ENCODE peak calls at places on chromosomes 13 and 19, in ten cellular contexts. One of them, this sample, is unnamed.

GRCh38 chr19:18419195-18419698 is at the start of gene SSBP4:
- DNase-seq in SHP77: peak
- DNase-seq in sigmoid colon: no peak
- DNase-seq in CD4-positive, alpha-beta T cell: peak
- DNase-seq in fibroblast of pulmonary artery: peak
- DNase-seq in effector memory CD4-positive, alpha-beta T cell: peak
- DNase-seq in putamen: peak
- DNase-seq in HFF-Myc: no peak
- DNase-seq in stimulated activated CD4-positive, alpha-beta T cell treated with anti-CD3 and anti-CD28 coated beads, Interleukin-4, amount 100 ng/mL, for 24 hours: peak
- DNase-seq in kidney epithelial cell: no peak
- DNase-seq in this sample: peak

GRCh38 chr19:50830266-50831025 is 2.9 kb downstream of the KLK15 start:
- DNase-seq in effector memory CD4-positive, alpha-beta T cell: no peak
- DNase-seq in HFF-Myc: no peak
- DNase-seq in fibroblast of pulmonary artery: no peak
- DNase-seq in putamen: no peak
- DNase-seq in SHP77: no peak
- DNase-seq in kidney epithelial cell: no peak
- DNase-seq in CD4-positive, alpha-beta T cell: no peak
- DNase-seq in sigmoid colon: no peak
- DNase-seq in stimulated activated CD4-positive, alpha-beta T cell treated with anti-CD3 and anti-CD28 coated beads, Interleukin-4, amount 100 ng/mL, for 24 hours: no peak
- DNase-seq in this sample: no peak

GRCh38 chr19:17104679-17105078 is 29.1 kb downstream of the MYO9B start:
- DNase-seq in sigmoid colon: no peak
- DNase-seq in SHP77: no peak
- DNase-seq in kidney epithelial cell: no peak
- DNase-seq in effector memory CD4-positive, alpha-beta T cell: no peak
- DNase-seq in CD4-positive, alpha-beta T cell: no peak
- DNase-seq in stimulated activated CD4-positive, alpha-beta T cell treated with anti-CD3 and anti-CD28 coated beads, Interleukin-4, amount 100 ng/mL, for 24 hours: no peak
- DNase-seq in fibroblast of pulmonary artery: no peak
- DNase-seq in putamen: no peak
- DNase-seq in HFF-Myc: no peak
- DNase-seq in this sample: no peak

GRCh38 chr19:4115050-4115817 is 8.7 kb downstream of the MAP2K2 start:
- DNase-seq in effector memory CD4-positive, alpha-beta T cell: peak
- DNase-seq in HFF-Myc: no peak
- DNase-seq in kidney epithelial cell: no peak
- DNase-seq in CD4-positive, alpha-beta T cell: peak
- DNase-seq in SHP77: no peak
- DNase-seq in stimulated activated CD4-positive, alpha-beta T cell treated with anti-CD3 and anti-CD28 coated beads, Interleukin-4, amount 100 ng/mL, for 24 hours: peak
- DNase-seq in sigmoid colon: no peak
- DNase-seq in fibroblast of pulmonary artery: no peak
- DNase-seq in putamen: peak
- DNase-seq in this sample: no peak

GRCh38 chr19:1765904-1766799 is 12.8 kb downstream of the ONECUT3 start:
- DNase-seq in effector memory CD4-positive, alpha-beta T cell: no peak
- DNase-seq in fibroblast of pulmonary artery: no peak
- DNase-seq in stimulated activated CD4-positive, alpha-beta T cell treated with anti-CD3 and anti-CD28 coated beads, Interleukin-4, amount 100 ng/mL, for 24 hours: no peak
- DNase-seq in putamen: no peak
- DNase-seq in SHP77: no peak
- DNase-seq in HFF-Myc: no peak
- DNase-seq in CD4-positive, alpha-beta T cell: no peak
- DNase-seq in kidney epithelial cell: no peak
- DNase-seq in sigmoid colon: no peak
- DNase-seq in this sample: no peak

GRCh38 chr13:19685034-19685433 is 51.6 kb downstream of the MPHOSPH8 start:
- DNase-seq in effector memory CD4-positive, alpha-beta T cell: no peak
- DNase-seq in putamen: no peak
- DNase-seq in SHP77: no peak
- DNase-seq in HFF-Myc: no peak
- DNase-seq in kidney epithelial cell: no peak
- DNase-seq in sigmoid colon: no peak
- DNase-seq in CD4-positive, alpha-beta T cell: no peak
- DNase-seq in fibroblast of pulmonary artery: no peak
- DNase-seq in stimulated activated CD4-positive, alpha-beta T cell treated with anti-CD3 and anti-CD28 coated beads, Interleukin-4, amount 100 ng/mL, for 24 hours: no peak
- DNase-seq in this sample: no peak

GRCh38 chr19:55750715-55751114 is 8.2 kb upstream of the RFPL4A start:
- DNase-seq in kidney epithelial cell: no peak
- DNase-seq in SHP77: no peak
- DNase-seq in stimulated activated CD4-positive, alpha-beta T cell treated with anti-CD3 and anti-CD28 coated beads, Interleukin-4, amount 100 ng/mL, for 24 hours: no peak
- DNase-seq in putamen: no peak
- DNase-seq in CD4-positive, alpha-beta T cell: no peak
- DNase-seq in fibroblast of pulmonary artery: no peak
- DNase-seq in sigmoid colon: no peak
- DNase-seq in HFF-Myc: no peak
- DNase-seq in effector memory CD4-positive, alpha-beta T cell: no peak
- DNase-seq in this sample: no peak

GRCh38 chr13:27853345-27853744 is 61.1 kb downstream of the GSX1 start:
- DNase-seq in sigmoid colon: no peak
- DNase-seq in fibroblast of pulmonary artery: no peak
- DNase-seq in HFF-Myc: no peak
- DNase-seq in SHP77: peak
- DNase-seq in stimulated activated CD4-positive, alpha-beta T cell treated with anti-CD3 and anti-CD28 coated beads, Interleukin-4, amount 100 ng/mL, for 24 hours: no peak
- DNase-seq in kidney epithelial cell: no peak
- DNase-seq in effector memory CD4-positive, alpha-beta T cell: no peak
- DNase-seq in putamen: no peak
- DNase-seq in CD4-positive, alpha-beta T cell: no peak
- DNase-seq in this sample: no peak

GRCh38 chr13:30972888-30973377 is 40.5 kb downstream of the TEX26 start:
- DNase-seq in effector memory CD4-positive, alpha-beta T cell: no peak
- DNase-seq in HFF-Myc: no peak
- DNase-seq in kidney epithelial cell: no peak
- DNase-seq in fibroblast of pulmonary artery: peak
- DNase-seq in sigmoid colon: no peak
- DNase-seq in putamen: no peak
- DNase-seq in CD4-positive, alpha-beta T cell: no peak
- DNase-seq in SHP77: no peak
- DNase-seq in stimulated activated CD4-positive, alpha-beta T cell treated with anti-CD3 and anti-CD28 coated beads, Interleukin-4, amount 100 ng/mL, for 24 hours: no peak
- DNase-seq in this sample: no peak

GRCh38 chr13:73952683-73953082 is 181.5 kb downstream of the KLF12 start:
- DNase-seq in kidney epithelial cell: no peak
- DNase-seq in sigmoid colon: no peak
- DNase-seq in stimulated activated CD4-positive, alpha-beta T cell treated with anti-CD3 and anti-CD28 coated beads, Interleukin-4, amount 100 ng/mL, for 24 hours: no peak
- DNase-seq in HFF-Myc: no peak
- DNase-seq in putamen: no peak
- DNase-seq in fibroblast of pulmonary artery: no peak
- DNase-seq in CD4-positive, alpha-beta T cell: no peak
- DNase-seq in SHP77: no peak
- DNase-seq in effector memory CD4-positive, alpha-beta T cell: no peak
- DNase-seq in this sample: no peak

GRCh38 chr13:108200781-108201398 is 14.4 kb downstream of the LIG4 start:
- DNase-seq in kidney epithelial cell: peak
- DNase-seq in fibroblast of pulmonary artery: peak
- DNase-seq in sigmoid colon: no peak
- DNase-seq in HFF-Myc: no peak
- DNase-seq in putamen: no peak
- DNase-seq in SHP77: no peak
- DNase-seq in stimulated activated CD4-positive, alpha-beta T cell treated with anti-CD3 and anti-CD28 coated beads, Interleukin-4, amount 100 ng/mL, for 24 hours: no peak
- DNase-seq in CD4-positive, alpha-beta T cell: no peak
- DNase-seq in effector memory CD4-positive, alpha-beta T cell: no peak
- DNase-seq in this sample: no peak

GRCh38 chr19:43718627-43719377 is 2.9 kb downstream of the IRGC start:
- DNase-seq in stimulated activated CD4-positive, alpha-beta T cell treated with anti-CD3 and anti-CD28 coated beads, Interleukin-4, amount 100 ng/mL, for 24 hours: no peak
- DNase-seq in CD4-positive, alpha-beta T cell: no peak
- DNase-seq in putamen: no peak
- DNase-seq in sigmoid colon: no peak
- DNase-seq in effector memory CD4-positive, alpha-beta T cell: no peak
- DNase-seq in HFF-Myc: no peak
- DNase-seq in SHP77: no peak
- DNase-seq in kidney epithelial cell: no peak
- DNase-seq in fibroblast of pulmonary artery: no peak
- DNase-seq in this sample: no peak

GRCh38 chr19:3243851-3244700 is 19.6 kb downstream of the CELF5 start:
- DNase-seq in sigmoid colon: no peak
- DNase-seq in CD4-positive, alpha-beta T cell: peak
- DNase-seq in HFF-Myc: peak
- DNase-seq in putamen: no peak
- DNase-seq in effector memory CD4-positive, alpha-beta T cell: no peak
- DNase-seq in SHP77: no peak
- DNase-seq in fibroblast of pulmonary artery: peak
- DNase-seq in kidney epithelial cell: peak
- DNase-seq in stimulated activated CD4-positive, alpha-beta T cell treated with anti-CD3 and anti-CD28 coated beads, Interleukin-4, amount 100 ng/mL, for 24 hours: peak
- DNase-seq in this sample: peak

GRCh38 chr13:92640936-92641335 is 585.7 kb upstream of the GPC6 start:
- DNase-seq in effector memory CD4-positive, alpha-beta T cell: no peak
- DNase-seq in fibroblast of pulmonary artery: no peak
- DNase-seq in kidney epithelial cell: no peak
- DNase-seq in HFF-Myc: no peak
- DNase-seq in putamen: no peak
- DNase-seq in SHP77: no peak
- DNase-seq in sigmoid colon: no peak
- DNase-seq in stimulated activated CD4-positive, alpha-beta T cell treated with anti-CD3 and anti-CD28 coated beads, Interleukin-4, amount 100 ng/mL, for 24 hours: no peak
- DNase-seq in CD4-positive, alpha-beta T cell: no peak
- DNase-seq in this sample: no peak

This sample was measured in ecto neural progenitor cell.